ENCODE peak calls at places on chromosomes 13 and 19, in eight cellular contexts. V, L, I, F, E, O, U and P are unnamed samples.

GRCh38 chr13:28530729-28531194 is 35.8 kb upstream of the FLT1 start:
- DNase-seq in V (no peak), L (no peak), I (no peak), F (no peak), E (peak), O (no peak), U (peak), P (no peak)

GRCh38 chr19:3458595-3459284 is 21.6 kb downstream of the SMIM24 start:
- DNase-seq in V (no peak), L (no peak), I (no peak), F (no peak), E (peak), O (no peak), U (no peak), P (no peak)

GRCh38 chr13:75151081-75151643 is 330.8 kb downstream of the TBC1D4 start:
- DNase-seq in V (no peak), L (no peak), I (no peak), F (no peak), E (no peak), O (no peak), U (no peak), P (no peak)

GRCh38 chr13:94390881-94391280 is 88.6 kb downstream of the DCT start:
- DNase-seq in V (no peak), L (no peak), I (no peak), F (no peak), E (peak), O (no peak), U (no peak), P (no peak)

GRCh38 chr19:20660473-20660872 is 898 bp downstream of the ZNF626 start:
- DNase-seq in V (no peak), L (no peak), I (no peak), F (no peak), E (peak), O (no peak), U (no peak), P (no peak)

GRCh38 chr13:92823059-92823458 is 403.5 kb upstream of the GPC6 start:
- DNase-seq in V (no peak), L (no peak), I (no peak), F (no peak), E (no peak), O (no peak), U (no peak), P (no peak)

GRCh38 chr13:46134961-46135522 is 30.2 kb upstream of the CPB2 start:
- DNase-seq in V (no peak), L (no peak), I (no peak), F (no peak), E (no peak), O (no peak), U (no peak), P (no peak)

GRCh38 chr19:11273989-11274388 is 11.7 kb upstream of the DOCK6 start:
- DNase-seq in V (no peak), L (no peak), I (no peak), F (no peak), E (no peak), O (no peak), U (no peak), P (no peak)

GRCh38 chr19:14528419-14529253 is 758 bp upstream of the TECR start:
- DNase-seq in V (no peak), L (no peak), I (no peak), F (no peak), E (peak), O (no peak), U (no peak), P (no peak)

GRCh38 chr19:1851581-1852293 is 3.5 kb upstream of the REXO1 start:
- DNase-seq in V (no peak), L (peak), I (peak), F (no peak), E (no peak), O (no peak), U (peak), P (no peak)

GRCh38 chr13:90365130-90365529 is 982.4 kb upstream of the MIR17HG start:
- DNase-seq in V (no peak), L (no peak), I (no peak), F (no peak), E (peak), O (no peak), U (no peak), P (no peak)

GRCh38 chr19:6539514-6539913 is 8.7 kb downstream of the TNFSF9 start:
- DNase-seq in V (no peak), L (no peak), I (no peak), F (no peak), E (no peak), O (no peak), U (no peak), P (no peak)

GRCh38 chr13:84121456-84121855 is 239.2 kb upstream of the SLITRK1 start:
- DNase-seq in V (no peak), L (no peak), I (no peak), F (no peak), E (peak), O (no peak), U (no peak), P (no peak)

GRCh38 chr13:63737418-63737817 is 2321.8 kb upstream of the PCDH20 start:
- DNase-seq in V (no peak), L (no peak), I (no peak), F (no peak), E (no peak), O (no peak), U (no peak), P (no peak)

GRCh38 chr19:15332311-15332996 is at the start of gene BRD4:
- DNase-seq in V (peak), L (peak), I (peak), F (peak), E (peak), O (peak), U (peak), P (peak)

GRCh38 chr13:48232420-48233096 is 448 bp upstream of the ITM2B start:
- DNase-seq in V (no peak), L (no peak), I (peak), F (no peak), E (no peak), O (no peak), U (no peak), P (no peak)

GRCh38 chr13:27117947-27118346 is 53.7 kb downstream of the USP12 start:
- DNase-seq in V (no peak), L (no peak), I (no peak), F (no peak), E (no peak), O (no peak), U (no peak), P (no peak)

GRCh38 chr19:30449673-30450072 is 77.5 kb downstream of the ZNF536 start:
- DNase-seq in V (no peak), L (no peak), I (no peak), F (no peak), E (no peak), O (no peak), U (no peak), P (no peak)

GRCh38 chr13:28527629-28528028 is 32.7 kb upstream of the FLT1 start:
- DNase-seq in V (no peak), L (no peak), I (peak), F (peak), E (no peak), O (no peak), U (no peak), P (no peak)

GRCh38 chr19:2494447-2495129 is 18.7 kb downstream of the GADD45B start:
- DNase-seq in V (no peak), L (peak), I (peak), F (no peak), E (peak), O (peak), U (peak), P (peak)

GRCh38 chr19:32748497-32748896 is 28.9 kb downstream of the TDRD12 start:
- DNase-seq in V (no peak), L (no peak), I (no peak), F (no peak), E (no peak), O (peak), U (peak), P (no peak)

GRCh38 chr13:43273362-43273761 is 250.0 kb downstream of the DNAJC15 start:
- DNase-seq in V (no peak), L (no peak), I (no peak), F (no peak), E (no peak), O (no peak), U (no peak), P (no peak)

GRCh38 chr19:56076413-56076998 is 44.6 kb downstream of the ZNF787 start:
- DNase-seq in V (peak), L (peak), I (peak), F (no peak), E (peak), O (peak), U (peak), P (peak)

GRCh38 chr19:31597616-31598015 is 248.4 kb upstream of the TSHZ3 start:
- DNase-seq in V (no peak), L (no peak), I (no peak), F (no peak), E (no peak), O (no peak), U (no peak), P (no peak)

GRCh38 chr13:22077764-22078163 is 406.9 kb downstream of the FGF9 start:
- DNase-seq in V (no peak), L (no peak), I (no peak), F (no peak), E (no peak), O (no peak), U (no peak), P (no peak)

GRCh38 chr19:53908933-53909415 is at the start of gene CACNG7:
- DNase-seq in V (no peak), L (no peak), I (no peak), F (no peak), E (peak), O (no peak), U (no peak), P (no peak)

GRCh38 chr13:91348906-91349435 is 1.5 kb downstream of the MIR17HG start:
- DNase-seq in V (peak), L (peak), I (peak), F (peak), E (peak), O (peak), U (peak), P (peak)